ENCODE peak calls at places on chromosomes 4 and X, in six cellular contexts. O is astrocyte, L is endothelial cell of umbilical vein, P is mammary epithelial cell, Q is H9, N is fibroblast of lung. D is an unnamed sample.
A peak's percentile ranks its signal among the peaks of the same experiment; 100 is the strongest.

GRCh38 chrX:15882704-15883539 is 28.3 kb upstream of the AP1S2 start:
- DNase-seq in O (peak; percentile 36), L (peak; percentile 25), P (peak; percentile 60), Q (no peak), N (peak; percentile 29), D (no peak)

GRCh38 chr4:107094332-107094731 is 58.2 kb upstream of the DKK2 start:
- DNase-seq in O (peak; percentile 17), L (peak; percentile 50), P (peak; percentile 11), Q (peak; percentile 25), N (peak; percentile 43), D (peak; percentile 41)

GRCh38 chr4:6625256-6625655 is 15.2 kb upstream of the MRFAP1 start:
- DNase-seq in O (no peak), L (no peak), P (no peak), Q (no peak), N (no peak), D (no peak)

GRCh38 chrX:65933085-65933589 is 106.7 kb downstream of the VSIG4 start:
- DNase-seq in O (no peak), L (no peak), P (peak; percentile 34), Q (no peak), N (no peak), D (no peak)

GRCh38 chr4:61985426-61985825 is 785.3 kb downstream of the ADGRL3 start:
- DNase-seq in O (no peak), L (no peak), P (no peak), Q (no peak), N (no peak), D (no peak)

GRCh38 chr4:142347241-142347640 is 498.9 kb downstream of the INPP4B start:
- DNase-seq in O (peak; percentile 81), L (no peak), P (peak; percentile 70), Q (no peak), N (peak; percentile 49), D (no peak)

GRCh38 chr4:38242822-38243384 is 282.7 kb downstream of the PTTG2 start:
- DNase-seq in O (no peak), L (no peak), P (no peak), Q (no peak), N (no peak), D (no peak)

GRCh38 chr4:101355767-101356702 is 8.7 kb upstream of the PPP3CA start:
- DNase-seq in O (peak; percentile 91), L (peak; percentile 80), P (peak; percentile 91), Q (no peak), N (peak; percentile 92), D (no peak)

GRCh38 chr4:150593996-150594395 is 12.0 kb downstream of the MAB21L2 start:
- DNase-seq in O (peak; percentile 26), L (peak; percentile 38), P (no peak), Q (no peak), N (peak; percentile 37), D (no peak)

GRCh38 chr4:67790721-67791120 is 36.5 kb upstream of the GNRHR start:
- DNase-seq in O (no peak), L (no peak), P (no peak), Q (no peak), N (no peak), D (no peak)

GRCh38 chr4:56723831-56724230 is 42.7 kb upstream of the HOPX start:
- DNase-seq in O (no peak), L (no peak), P (no peak), Q (no peak), N (no peak), D (no peak)

GRCh38 chr4:164424852-164425251 is 329.1 kb upstream of the SMIM31 start:
- DNase-seq in O (no peak), L (no peak), P (no peak), Q (no peak), N (no peak), D (no peak)

GRCh38 chr4:57119054-57119651 is 9.0 kb upstream of the IGFBP7 start:
- DNase-seq in O (peak; percentile 97), L (peak; percentile 82), P (peak; percentile 83), Q (no peak), N (peak; percentile 84), D (no peak)

GRCh38 chrX:37824491-37825224 is 22.7 kb downstream of the DYNLT3 start:
- DNase-seq in O (no peak), L (no peak), P (no peak), Q (no peak), N (peak; percentile 29), D (no peak)

GRCh38 chr4:182082910-182083309 is 160.3 kb upstream of the TENM3 start:
- DNase-seq in O (no peak), L (no peak), P (no peak), Q (no peak), N (no peak), D (no peak)

GRCh38 chr4:112793033-112793432 is 156.1 kb downstream of the LARP7 start:
- DNase-seq in O (no peak), L (no peak), P (no peak), Q (no peak), N (no peak), D (no peak)

GRCh38 chrX:9676311-9676710 is 89.3 kb downstream of the GPR143 start:
- DNase-seq in O (no peak), L (no peak), P (no peak), Q (no peak), N (peak; percentile 15), D (no peak)

GRCh38 chr4:168569066-168569908 is 72.4 kb downstream of the PALLD start:
- DNase-seq in O (peak; percentile 54), L (peak; percentile 98), P (peak; percentile 91), Q (no peak), N (no peak), D (no peak)

GRCh38 chr4:18166925-18167324 is 145.4 kb upstream of the LCORL start:
- DNase-seq in O (no peak), L (no peak), P (no peak), Q (no peak), N (no peak), D (no peak)

GRCh38 chr4:8409271-8410065 is 31.1 kb downstream of the ACOX3 start:
- DNase-seq in O (no peak), L (no peak), P (peak; percentile 39), Q (no peak), N (peak; percentile 56), D (no peak)

GRCh38 chr4:25450491-25450901 is 73.4 kb downstream of the ANAPC4 start:
- DNase-seq in O (no peak), L (peak; percentile 76), P (no peak), Q (no peak), N (no peak), D (no peak)

GRCh38 chr4:125350736-125351135 is 36.0 kb downstream of the FAT4 start:
- DNase-seq in O (no peak), L (no peak), P (no peak), Q (no peak), N (no peak), D (no peak)

GRCh38 chr4:81031389-81032173 is 1.1 kb downstream of the BMP3 start:
- DNase-seq in O (no peak), L (no peak), P (no peak), Q (peak; percentile 46), N (no peak), D (peak; percentile 49)

GRCh38 chrX:130994671-130995070 is 63.5 kb upstream of the ARHGAP36 start:
- DNase-seq in O (no peak), L (peak; percentile 5), P (no peak), Q (no peak), N (peak; percentile 37), D (peak; percentile 61)
- TF ChIP-seq CTCF in O (peak; percentile 39), L (peak; percentile 28), P (peak; percentile 60), Q (peak; percentile 90), N (peak; percentile 51), D (peak; percentile 67)

DNA sequence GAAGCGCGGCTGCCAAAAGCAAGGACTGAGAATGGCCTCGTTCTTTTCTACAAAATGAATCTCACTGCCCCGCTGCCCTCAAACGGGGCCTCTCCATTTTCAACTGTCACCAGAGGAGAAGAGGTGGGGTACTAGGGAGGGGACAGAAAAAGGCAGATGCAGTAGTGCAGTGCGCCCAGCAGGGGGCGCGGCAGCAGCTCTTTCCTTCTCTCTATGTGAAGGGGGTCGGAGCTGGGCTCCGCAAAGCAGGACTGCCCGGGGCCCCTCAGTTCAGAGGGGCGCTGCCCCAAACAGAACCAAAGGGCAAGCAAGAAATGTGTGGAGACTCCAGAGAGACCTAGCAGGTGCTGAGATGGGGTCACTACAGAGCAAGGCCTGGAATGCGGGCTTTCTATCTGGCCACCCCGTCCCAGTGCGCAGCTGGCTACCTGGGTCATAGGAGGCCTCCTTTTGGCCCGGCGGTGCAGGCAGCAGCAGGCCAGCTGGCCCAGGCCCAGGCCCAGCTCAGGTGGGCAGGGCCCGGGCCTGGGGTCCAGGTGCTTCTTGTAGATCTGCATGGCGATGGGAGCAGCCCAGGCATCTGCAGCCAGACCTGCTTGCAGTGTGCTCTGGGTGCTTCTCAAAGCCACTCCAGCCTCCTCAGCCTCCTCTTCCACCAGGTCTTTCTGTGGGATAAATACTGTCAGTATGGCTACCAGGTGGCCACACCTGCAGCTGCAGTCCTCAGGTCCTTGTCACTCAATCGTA is 5.9 kb downstream of the IRAK1 start:
- DNase-seq in O (no peak), L (peak; percentile 34), P (no peak), Q (peak; percentile 63), N (peak; percentile 31), D (peak; percentile 64)
- H4K20me1 ChIP-seq in O (peaks cover 7% of the 10 kb centered on the region), L (no peaks in the 10 kb centered on the region), P (no peaks in the 10 kb centered on the region), Q (peaks cover 5% of the 10 kb centered on the region), N (no peaks in the 10 kb centered on the region), D (no peaks in the 10 kb centered on the region)

GRCh38 chrX:153768311-153769157 is 4.5 kb downstream of the PLXNB3 start:
- DNase-seq in O (no peak), L (no peak), P (no peak), Q (peak; percentile 28), N (no peak), D (no peak)
- TF ChIP-seq CTCF in O (no peak), L (no peak), P (no peak), Q (no peak), N (no peak), D (peak; percentile 44)

GRCh38 chr4:954211-955020 is 19.0 kb downstream of the DGKQ start:
- DNase-seq in O (no peak), L (no peak), P (no peak), Q (no peak), N (no peak), D (no peak)

GRCh38 chr4:955931-956381 is 17.4 kb downstream of the DGKQ start:
- DNase-seq in O (no peak), L (no peak), P (no peak), Q (no peak), N (no peak), D (no peak)

GRCh38 chr4:956531-957230 is 16.7 kb downstream of the DGKQ start:
- DNase-seq in O (no peak), L (no peak), P (no peak), Q (no peak), N (no peak), D (no peak)

GRCh38 chr4:953574-953915 is 19.8 kb downstream of the DGKQ start:
- DNase-seq in O (no peak), L (no peak), P (no peak), Q (no peak), N (no peak), D (no peak)

DNA sequence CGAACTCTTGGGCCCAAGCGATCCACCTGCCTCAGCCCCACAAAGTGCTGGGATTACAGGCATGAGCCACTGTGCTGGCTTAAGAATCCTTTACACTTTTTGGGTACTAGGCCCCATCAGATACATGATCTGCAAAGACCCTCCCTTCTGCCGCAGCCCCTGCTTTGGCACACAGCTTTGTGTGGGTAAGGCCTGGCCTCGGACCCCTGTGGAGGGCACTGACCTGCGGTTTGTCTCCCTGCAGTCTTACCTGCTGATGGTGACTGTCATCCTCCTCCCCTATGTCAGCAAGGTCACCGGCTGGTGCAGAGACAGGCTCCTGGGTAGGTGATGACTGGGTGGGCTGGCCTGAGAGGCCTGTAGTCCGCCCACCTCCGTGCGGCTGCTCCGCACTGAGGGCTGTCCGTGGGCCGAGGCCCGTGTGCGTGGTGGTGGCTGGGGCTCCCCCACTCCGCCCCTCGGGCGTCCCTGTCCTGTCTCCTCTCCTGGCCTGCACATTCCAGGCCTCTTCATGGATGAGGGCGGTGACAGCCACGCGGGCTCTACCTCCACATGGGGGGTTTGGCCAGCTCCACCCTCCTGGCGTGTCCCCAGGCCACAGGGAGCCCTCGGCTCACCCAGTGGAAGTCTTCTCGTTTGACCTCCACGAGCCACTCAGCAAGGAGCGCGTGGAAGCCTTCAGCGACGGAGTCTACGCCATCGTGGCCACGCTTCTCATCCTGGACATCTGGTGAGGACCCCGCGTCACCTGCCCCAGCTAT is 18.0 kb downstream of the DGKQ start:
- DNase-seq in O (no peak), L (no peak), P (no peak), Q (no peak), N (no peak), D (no peak)
- H4K20me1 ChIP-seq in O (no peaks in the 10 kb centered on the region), L (no peaks in the 10 kb centered on the region), P (no peaks in the 10 kb centered on the region), Q (no peaks in the 10 kb centered on the region), N (no peaks in the 10 kb centered on the region), D (no peaks in the 10 kb centered on the region)